ENCODE peak calls at places on chromosomes 3 and 15, in six cellular contexts. One of them, this sample, is unnamed.
A peak's percentile ranks its signal among the peaks of the same experiment; 100 is the strongest.

GRCh38 chr15:61684749-61685467 is 375.3 kb downstream of the VPS13C start:
- DNase-seq in activated T-helper 1 cell treated with anti-CD3 and anti-CD28 coated beads, Interleukin-12 subunit alpha, Interleukin-12 subunit beta, Interleukin-2, Interleukin-4 antibody, amounts not matched to agents 30 ng/mL and 10 ng/mL and 1 ng/mL, durations not matched to agents 14 hours and 24 hours and 36 hours: no peak
- DNase-seq in ascending aorta: no peak
- DNase-seq in HepG2: no peak
- DNase-seq in LoVo: no peak
- DNase-seq in GM19239: no peak
- DNase-seq in this sample: no peak

GRCh38 chr3:152309031-152309430 is 40.3 kb downstream of the MBNL1 start:
- DNase-seq in activated T-helper 1 cell treated with anti-CD3 and anti-CD28 coated beads, Interleukin-12 subunit alpha, Interleukin-12 subunit beta, Interleukin-2, Interleukin-4 antibody, amounts not matched to agents 30 ng/mL and 10 ng/mL and 1 ng/mL, durations not matched to agents 14 hours and 24 hours and 36 hours: no peak
- DNase-seq in GM19239: no peak
- DNase-seq in LoVo: no peak
- DNase-seq in HepG2: no peak
- DNase-seq in ascending aorta: no peak
- DNase-seq in this sample: no peak

GRCh38 chr3:96657710-96658109 is 156.7 kb upstream of the EPHA6 start:
- DNase-seq in GM19239: no peak
- DNase-seq in activated T-helper 1 cell treated with anti-CD3 and anti-CD28 coated beads, Interleukin-12 subunit alpha, Interleukin-12 subunit beta, Interleukin-2, Interleukin-4 antibody, amounts not matched to agents 30 ng/mL and 10 ng/mL and 1 ng/mL, durations not matched to agents 14 hours and 24 hours and 36 hours: no peak
- DNase-seq in ascending aorta: no peak
- DNase-seq in LoVo: no peak
- DNase-seq in HepG2: no peak
- DNase-seq in this sample: no peak

GRCh38 chr3:173938159-173938558 is 540.6 kb downstream of the NLGN1 start:
- DNase-seq in GM19239: no peak
- DNase-seq in HepG2: peak; percentile 3
- DNase-seq in activated T-helper 1 cell treated with anti-CD3 and anti-CD28 coated beads, Interleukin-12 subunit alpha, Interleukin-12 subunit beta, Interleukin-2, Interleukin-4 antibody, amounts not matched to agents 30 ng/mL and 10 ng/mL and 1 ng/mL, durations not matched to agents 14 hours and 24 hours and 36 hours: no peak
- DNase-seq in ascending aorta: no peak
- DNase-seq in LoVo: no peak
- DNase-seq in this sample: peak; percentile 59

GRCh38 chr3:194168994-194169393 is 33.0 kb downstream of the HES1 start:
- DNase-seq in ascending aorta: no peak
- DNase-seq in activated T-helper 1 cell treated with anti-CD3 and anti-CD28 coated beads, Interleukin-12 subunit alpha, Interleukin-12 subunit beta, Interleukin-2, Interleukin-4 antibody, amounts not matched to agents 30 ng/mL and 10 ng/mL and 1 ng/mL, durations not matched to agents 14 hours and 24 hours and 36 hours: no peak
- DNase-seq in HepG2: no peak
- DNase-seq in GM19239: no peak
- DNase-seq in LoVo: no peak
- DNase-seq in this sample: no peak

GRCh38 chr15:29425864-29426263 is 156.2 kb upstream of the NSMCE3 start:
- DNase-seq in LoVo: no peak
- DNase-seq in ascending aorta: no peak
- DNase-seq in activated T-helper 1 cell treated with anti-CD3 and anti-CD28 coated beads, Interleukin-12 subunit alpha, Interleukin-12 subunit beta, Interleukin-2, Interleukin-4 antibody, amounts not matched to agents 30 ng/mL and 10 ng/mL and 1 ng/mL, durations not matched to agents 14 hours and 24 hours and 36 hours: no peak
- DNase-seq in HepG2: no peak
- DNase-seq in GM19239: no peak
- DNase-seq in this sample: no peak

GRCh38 chr3:58628823-58629562 is 37.6 kb downstream of the FAM3D start:
- DNase-seq in HepG2: peak; percentile 10
- DNase-seq in GM19239: no peak
- DNase-seq in ascending aorta: no peak
- DNase-seq in LoVo: no peak
- DNase-seq in activated T-helper 1 cell treated with anti-CD3 and anti-CD28 coated beads, Interleukin-12 subunit alpha, Interleukin-12 subunit beta, Interleukin-2, Interleukin-4 antibody, amounts not matched to agents 30 ng/mL and 10 ng/mL and 1 ng/mL, durations not matched to agents 14 hours and 24 hours and 36 hours: no peak
- DNase-seq in this sample: no peak

GRCh38 chr3:39327053-39327745 is 2.3 kb upstream of the CCR8 start:
- DNase-seq in activated T-helper 1 cell treated with anti-CD3 and anti-CD28 coated beads, Interleukin-12 subunit alpha, Interleukin-12 subunit beta, Interleukin-2, Interleukin-4 antibody, amounts not matched to agents 30 ng/mL and 10 ng/mL and 1 ng/mL, durations not matched to agents 14 hours and 24 hours and 36 hours: no peak
- DNase-seq in ascending aorta: no peak
- DNase-seq in LoVo: no peak
- DNase-seq in HepG2: no peak
- DNase-seq in GM19239: no peak
- DNase-seq in this sample: no peak

GRCh38 chr15:68492855-68493254 is 60.9 kb upstream of the ITGA11 start:
- DNase-seq in ascending aorta: no peak
- DNase-seq in GM19239: no peak
- DNase-seq in LoVo: no peak
- DNase-seq in activated T-helper 1 cell treated with anti-CD3 and anti-CD28 coated beads, Interleukin-12 subunit alpha, Interleukin-12 subunit beta, Interleukin-2, Interleukin-4 antibody, amounts not matched to agents 30 ng/mL and 10 ng/mL and 1 ng/mL, durations not matched to agents 14 hours and 24 hours and 36 hours: no peak
- DNase-seq in HepG2: no peak
- DNase-seq in this sample: no peak

GRCh38 chr3:19213608-19214220 is 65.4 kb downstream of the KCNH8 start:
- DNase-seq in GM19239: no peak
- DNase-seq in LoVo: no peak
- DNase-seq in activated T-helper 1 cell treated with anti-CD3 and anti-CD28 coated beads, Interleukin-12 subunit alpha, Interleukin-12 subunit beta, Interleukin-2, Interleukin-4 antibody, amounts not matched to agents 30 ng/mL and 10 ng/mL and 1 ng/mL, durations not matched to agents 14 hours and 24 hours and 36 hours: no peak
- DNase-seq in HepG2: peak; percentile 4
- DNase-seq in ascending aorta: no peak
- DNase-seq in this sample: peak; percentile 22

GRCh38 chr15:51558421-51558820 is 64.2 kb downstream of the DMXL2 start:
- DNase-seq in ascending aorta: no peak
- DNase-seq in GM19239: no peak
- DNase-seq in HepG2: no peak
- DNase-seq in activated T-helper 1 cell treated with anti-CD3 and anti-CD28 coated beads, Interleukin-12 subunit alpha, Interleukin-12 subunit beta, Interleukin-2, Interleukin-4 antibody, amounts not matched to agents 30 ng/mL and 10 ng/mL and 1 ng/mL, durations not matched to agents 14 hours and 24 hours and 36 hours: no peak
- DNase-seq in LoVo: no peak
- DNase-seq in this sample: no peak

GRCh38 chr15:64430000-64430735 is 30.2 kb upstream of the ZNF609 start:
- DNase-seq in LoVo: no peak
- DNase-seq in ascending aorta: no peak
- DNase-seq in GM19239: no peak
- DNase-seq in HepG2: no peak
- DNase-seq in activated T-helper 1 cell treated with anti-CD3 and anti-CD28 coated beads, Interleukin-12 subunit alpha, Interleukin-12 subunit beta, Interleukin-2, Interleukin-4 antibody, amounts not matched to agents 30 ng/mL and 10 ng/mL and 1 ng/mL, durations not matched to agents 14 hours and 24 hours and 36 hours: peak; percentile 50
- DNase-seq in this sample: no peak

GRCh38 chr3:171842864-171843511 is at the start of gene TMEM212:
- DNase-seq in HepG2: peak; percentile 88
- DNase-seq in activated T-helper 1 cell treated with anti-CD3 and anti-CD28 coated beads, Interleukin-12 subunit alpha, Interleukin-12 subunit beta, Interleukin-2, Interleukin-4 antibody, amounts not matched to agents 30 ng/mL and 10 ng/mL and 1 ng/mL, durations not matched to agents 14 hours and 24 hours and 36 hours: no peak
- DNase-seq in LoVo: no peak
- DNase-seq in GM19239: no peak
- DNase-seq in ascending aorta: no peak
- DNase-seq in this sample: peak; percentile 52

GRCh38 chr3:151443583-151443982 is 17.3 kb downstream of the IGSF10 start:
- DNase-seq in HepG2: no peak
- DNase-seq in ascending aorta: no peak
- DNase-seq in LoVo: no peak
- DNase-seq in activated T-helper 1 cell treated with anti-CD3 and anti-CD28 coated beads, Interleukin-12 subunit alpha, Interleukin-12 subunit beta, Interleukin-2, Interleukin-4 antibody, amounts not matched to agents 30 ng/mL and 10 ng/mL and 1 ng/mL, durations not matched to agents 14 hours and 24 hours and 36 hours: no peak
- DNase-seq in GM19239: no peak
- DNase-seq in this sample: peak; percentile 19

GRCh38 chr15:50249704-50250103 is 15.8 kb downstream of the HDC start:
- DNase-seq in LoVo: no peak
- DNase-seq in activated T-helper 1 cell treated with anti-CD3 and anti-CD28 coated beads, Interleukin-12 subunit alpha, Interleukin-12 subunit beta, Interleukin-2, Interleukin-4 antibody, amounts not matched to agents 30 ng/mL and 10 ng/mL and 1 ng/mL, durations not matched to agents 14 hours and 24 hours and 36 hours: no peak
- DNase-seq in ascending aorta: no peak
- DNase-seq in HepG2: no peak
- DNase-seq in GM19239: no peak
- DNase-seq in this sample: no peak

GRCh38 chr3:140546649-140547048 is 131.2 kb upstream of the TRIM42 start:
- DNase-seq in GM19239: no peak
- DNase-seq in HepG2: no peak
- DNase-seq in activated T-helper 1 cell treated with anti-CD3 and anti-CD28 coated beads, Interleukin-12 subunit alpha, Interleukin-12 subunit beta, Interleukin-2, Interleukin-4 antibody, amounts not matched to agents 30 ng/mL and 10 ng/mL and 1 ng/mL, durations not matched to agents 14 hours and 24 hours and 36 hours: no peak
- DNase-seq in ascending aorta: no peak
- DNase-seq in LoVo: no peak
- DNase-seq in this sample: no peak

GRCh38 chr3:194773216-194773615 is 87.5 kb downstream of the FAM43A start:
- DNase-seq in HepG2: no peak
- DNase-seq in GM19239: no peak
- DNase-seq in activated T-helper 1 cell treated with anti-CD3 and anti-CD28 coated beads, Interleukin-12 subunit alpha, Interleukin-12 subunit beta, Interleukin-2, Interleukin-4 antibody, amounts not matched to agents 30 ng/mL and 10 ng/mL and 1 ng/mL, durations not matched to agents 14 hours and 24 hours and 36 hours: no peak
- DNase-seq in ascending aorta: peak; percentile 77
- DNase-seq in LoVo: no peak
- DNase-seq in this sample: peak; percentile 11

GRCh38 chr15:66650433-66650832 is 51.6 kb upstream of the SMAD6 start:
- DNase-seq in ascending aorta: peak; percentile 75
- DNase-seq in activated T-helper 1 cell treated with anti-CD3 and anti-CD28 coated beads, Interleukin-12 subunit alpha, Interleukin-12 subunit beta, Interleukin-2, Interleukin-4 antibody, amounts not matched to agents 30 ng/mL and 10 ng/mL and 1 ng/mL, durations not matched to agents 14 hours and 24 hours and 36 hours: no peak
- DNase-seq in HepG2: peak; percentile 16
- DNase-seq in LoVo: no peak
- DNase-seq in GM19239: no peak
- DNase-seq in this sample: no peak

GRCh38 chr15:88267720-88268119 is 11.2 kb upstream of the NTRK3 start:
- DNase-seq in HepG2: no peak
- DNase-seq in ascending aorta: no peak
- DNase-seq in LoVo: no peak
- DNase-seq in activated T-helper 1 cell treated with anti-CD3 and anti-CD28 coated beads, Interleukin-12 subunit alpha, Interleukin-12 subunit beta, Interleukin-2, Interleukin-4 antibody, amounts not matched to agents 30 ng/mL and 10 ng/mL and 1 ng/mL, durations not matched to agents 14 hours and 24 hours and 36 hours: no peak
- DNase-seq in GM19239: no peak
- DNase-seq in this sample: no peak

GRCh38 chr15:30921106-30921505 is 17.4 kb downstream of the FAN1 start:
- DNase-seq in activated T-helper 1 cell treated with anti-CD3 and anti-CD28 coated beads, Interleukin-12 subunit alpha, Interleukin-12 subunit beta, Interleukin-2, Interleukin-4 antibody, amounts not matched to agents 30 ng/mL and 10 ng/mL and 1 ng/mL, durations not matched to agents 14 hours and 24 hours and 36 hours: no peak
- DNase-seq in ascending aorta: no peak
- DNase-seq in LoVo: no peak
- DNase-seq in GM19239: no peak
- DNase-seq in HepG2: no peak
- DNase-seq in this sample: no peak

GRCh38 chr3:192745150-192745549 is 17.8 kb upstream of the FGF12 start:
- DNase-seq in LoVo: no peak
- DNase-seq in GM19239: no peak
- DNase-seq in ascending aorta: no peak
- DNase-seq in HepG2: no peak
- DNase-seq in activated T-helper 1 cell treated with anti-CD3 and anti-CD28 coated beads, Interleukin-12 subunit alpha, Interleukin-12 subunit beta, Interleukin-2, Interleukin-4 antibody, amounts not matched to agents 30 ng/mL and 10 ng/mL and 1 ng/mL, durations not matched to agents 14 hours and 24 hours and 36 hours: no peak
- DNase-seq in this sample: no peak

GRCh38 chr3:72255191-72255590 is 470.2 kb upstream of the PROK2 start:
- DNase-seq in GM19239: no peak
- DNase-seq in LoVo: no peak
- DNase-seq in HepG2: no peak
- DNase-seq in ascending aorta: peak; percentile 82
- DNase-seq in activated T-helper 1 cell treated with anti-CD3 and anti-CD28 coated beads, Interleukin-12 subunit alpha, Interleukin-12 subunit beta, Interleukin-2, Interleukin-4 antibody, amounts not matched to agents 30 ng/mL and 10 ng/mL and 1 ng/mL, durations not matched to agents 14 hours and 24 hours and 36 hours: no peak
- DNase-seq in this sample: no peak

GRCh38 chr15:57554821-57555185 is 36.9 kb upstream of the MYZAP start:
- DNase-seq in activated T-helper 1 cell treated with anti-CD3 and anti-CD28 coated beads, Interleukin-12 subunit alpha, Interleukin-12 subunit beta, Interleukin-2, Interleukin-4 antibody, amounts not matched to agents 30 ng/mL and 10 ng/mL and 1 ng/mL, durations not matched to agents 14 hours and 24 hours and 36 hours: no peak
- DNase-seq in HepG2: no peak
- DNase-seq in ascending aorta: no peak
- DNase-seq in GM19239: no peak
- DNase-seq in LoVo: no peak
- DNase-seq in this sample: no peak

GRCh38 chr15:63344737-63345390 is 36.8 kb downstream of the CA12 start:
- DNase-seq in GM19239: no peak
- DNase-seq in activated T-helper 1 cell treated with anti-CD3 and anti-CD28 coated beads, Interleukin-12 subunit alpha, Interleukin-12 subunit beta, Interleukin-2, Interleukin-4 antibody, amounts not matched to agents 30 ng/mL and 10 ng/mL and 1 ng/mL, durations not matched to agents 14 hours and 24 hours and 36 hours: no peak
- DNase-seq in HepG2: no peak
- DNase-seq in LoVo: no peak
- DNase-seq in ascending aorta: no peak
- DNase-seq in this sample: no peak

GRCh38 chr3:107881517-107881916 is 209.3 kb downstream of the CD47 start:
- DNase-seq in ascending aorta: no peak
- DNase-seq in HepG2: no peak
- DNase-seq in activated T-helper 1 cell treated with anti-CD3 and anti-CD28 coated beads, Interleukin-12 subunit alpha, Interleukin-12 subunit beta, Interleukin-2, Interleukin-4 antibody, amounts not matched to agents 30 ng/mL and 10 ng/mL and 1 ng/mL, durations not matched to agents 14 hours and 24 hours and 36 hours: no peak
- DNase-seq in GM19239: no peak
- DNase-seq in LoVo: no peak
- DNase-seq in this sample: no peak

GRCh38 chr15:66107070-66107469 is 146.5 kb downstream of the MEGF11 start:
- DNase-seq in activated T-helper 1 cell treated with anti-CD3 and anti-CD28 coated beads, Interleukin-12 subunit alpha, Interleukin-12 subunit beta, Interleukin-2, Interleukin-4 antibody, amounts not matched to agents 30 ng/mL and 10 ng/mL and 1 ng/mL, durations not matched to agents 14 hours and 24 hours and 36 hours: no peak
- DNase-seq in ascending aorta: no peak
- DNase-seq in LoVo: no peak
- DNase-seq in HepG2: no peak
- DNase-seq in GM19239: no peak
- DNase-seq in this sample: no peak

GRCh38 chr3:33704891-33705290 is 13.2 kb downstream of the CLASP2 start:
- DNase-seq in GM19239: no peak
- DNase-seq in ascending aorta: no peak
- DNase-seq in HepG2: no peak
- DNase-seq in LoVo: no peak
- DNase-seq in activated T-helper 1 cell treated with anti-CD3 and anti-CD28 coated beads, Interleukin-12 subunit alpha, Interleukin-12 subunit beta, Interleukin-2, Interleukin-4 antibody, amounts not matched to agents 30 ng/mL and 10 ng/mL and 1 ng/mL, durations not matched to agents 14 hours and 24 hours and 36 hours: no peak
- DNase-seq in this sample: no peak